ENCODE peak calls at places on chromosomes 5 and 9, in nine cellular contexts. Q, A, S, K, T, I, J, N and H are unnamed samples.

GRCh38 chr5:122101636-122102285 is 23.7 kb upstream of the LOX start:
- DNase-seq in Q (no peak), A (peak), S (peak), K (no peak), T (no peak), I (no peak), J (no peak), N (peak), H (peak)

GRCh38 chr5:53024535-53024934 is 35.4 kb downstream of the ITGA2 start:
- DNase-seq in Q (no peak), A (no peak), S (no peak), K (no peak), T (no peak), I (no peak), J (no peak), N (no peak), H (no peak)

GRCh38 chr5:109786177-109786576 is 96.5 kb downstream of the MAN2A1 start:
- DNase-seq in Q (no peak), A (no peak), S (no peak), K (no peak), T (no peak), I (no peak), J (no peak), N (no peak), H (no peak)

GRCh38 chr5:125196479-125197183 is 450.2 kb upstream of the ZNF608 start:
- DNase-seq in Q (no peak), A (no peak), S (no peak), K (no peak), T (no peak), I (no peak), J (no peak), N (peak), H (no peak)

GRCh38 chr5:123450641-123451421 is 27.6 kb upstream of the CEP120 start:
- DNase-seq in Q (no peak), A (peak), S (no peak), K (no peak), T (no peak), I (no peak), J (no peak), N (peak), H (no peak)

GRCh38 chr5:157745041-157745456 is 1.5 kb downstream of the LSM11 start:
- DNase-seq in Q (no peak), A (no peak), S (no peak), K (no peak), T (no peak), I (no peak), J (no peak), N (no peak), H (no peak)

GRCh38 chr9:137006116-137007003 is 10.0 kb upstream of the CLIC3 start:
- DNase-seq in Q (peak), A (no peak), S (no peak), K (no peak), T (no peak), I (no peak), J (no peak), N (no peak), H (no peak)

GRCh38 chr5:126419102-126419501 is 4.1 kb upstream of the GRAMD2B start:
- DNase-seq in Q (no peak), A (no peak), S (no peak), K (no peak), T (no peak), I (no peak), J (no peak), N (no peak), H (peak)

GRCh38 chr5:79858097-79858723 is 132.9 kb downstream of the MTX3 start:
- DNase-seq in Q (peak), A (peak), S (peak), K (peak), T (peak), I (peak), J (peak), N (peak), H (peak)

GRCh38 chr9:78122631-78123030 is 91.0 kb upstream of the GNAQ start:
- DNase-seq in Q (no peak), A (peak), S (no peak), K (no peak), T (no peak), I (no peak), J (no peak), N (no peak), H (no peak)

GRCh38 chr5:39200081-39200480 is 19.3 kb downstream of the FYB1 start:
- DNase-seq in Q (peak), A (no peak), S (peak), K (no peak), T (no peak), I (no peak), J (no peak), N (no peak), H (no peak)

GRCh38 chr5:82291429-82291828 is 13.3 kb upstream of the RPS23 start:
- DNase-seq in Q (no peak), A (no peak), S (no peak), K (no peak), T (no peak), I (no peak), J (no peak), N (no peak), H (no peak)

GRCh38 chr5:4896328-4896727 is 243.8 kb upstream of the ADAMTS16 start:
- DNase-seq in Q (no peak), A (no peak), S (no peak), K (no peak), T (no peak), I (no peak), J (no peak), N (no peak), H (no peak)

GRCh38 chr9:133788819-133789733 is 50.9 kb upstream of the SARDH start:
- DNase-seq in Q (no peak), A (no peak), S (no peak), K (no peak), T (peak), I (no peak), J (peak), N (no peak), H (peak)

GRCh38 chr9:108663381-108663876 is 192.4 kb downstream of the ACTL7B start:
- DNase-seq in Q (no peak), A (no peak), S (no peak), K (no peak), T (no peak), I (no peak), J (no peak), N (no peak), H (no peak)

GRCh38 chr5:167250996-167251395 is 1040.4 kb upstream of the WWC1 start:
- DNase-seq in Q (no peak), A (no peak), S (no peak), K (no peak), T (no peak), I (no peak), J (no peak), N (no peak), H (no peak)

GRCh38 chr5:157558089-157558595 is 17.4 kb downstream of the ADAM19 start:
- DNase-seq in Q (no peak), A (peak), S (no peak), K (no peak), T (no peak), I (no peak), J (no peak), N (peak), H (no peak)

GRCh38 chr5:9099681-9100080 is 446.2 kb downstream of the SEMA5A start:
- DNase-seq in Q (no peak), A (no peak), S (no peak), K (no peak), T (no peak), I (no peak), J (no peak), N (no peak), H (no peak)

GRCh38 chr9:30020161-30020560 is 2364.3 kb upstream of the ACO1 start:
- DNase-seq in Q (no peak), A (no peak), S (no peak), K (no peak), T (no peak), I (no peak), J (no peak), N (no peak), H (no peak)

GRCh38 chr5:102700126-102700851 is 54.8 kb upstream of the PAM start:
- DNase-seq in Q (no peak), A (no peak), S (no peak), K (no peak), T (no peak), I (no peak), J (no peak), N (no peak), H (no peak)

GRCh38 chr5:32710859-32711692 is at the start of gene NPR3:
- DNase-seq in Q (peak), A (peak), S (peak), K (no peak), T (peak), I (no peak), J (no peak), N (no peak), H (peak)